ENCODE peak calls at places on chromosome X, in six cellular contexts. G is stimulated activated CD8-positive, alpha-beta memory T cell treated with anti-CD3 and anti-CD28 coated beads, Interleukin-15, amount 100 ng/mL, for 4 hours; F is cardiac muscle cell; S is EH; D is activated naive CD8-positive, alpha-beta T cell treated with anti-CD3 and anti-CD28 coated beads, Interleukin-2, amount 50 U/mL, for 16 hours; O is NCI-H774. I is an unnamed sample.

GRCh38 chrX:150907474-150907873 is 9.0 kb upstream of the CD99L2 start:
- DNase-seq in F (peak), S (no peak), D (no peak), G (no peak), O (peak), I (no peak)

GRCh38 chrX:105331244-105331643 is 110.8 kb upstream of the TEX13A start:
- DNase-seq in O (no peak), F (no peak), G (no peak), D (no peak), S (peak), I (no peak)

GRCh38 chrX:18885317-18886004 is 98.5 kb downstream of the PHKA2 start:
- DNase-seq in O (no peak), S (peak), F (no peak), D (no peak), G (no peak), I (no peak)

GRCh38 chrX:43836435-43837184 is 45.6 kb downstream of the MAOB start:
- DNase-seq in S (peak), F (peak), O (peak), D (no peak), G (no peak), I (no peak)

GRCh38 chrX:22041931-22042530 is 9.9 kb downstream of the PHEX start:
- DNase-seq in O (no peak), D (no peak), F (no peak), G (no peak), S (no peak), I (no peak)

GRCh38 chrX:5113128-5113527 is 1115.5 kb downstream of the NLGN4X start:
- DNase-seq in O (no peak), D (no peak), F (peak), G (no peak), S (no peak), I (peak)

GRCh38 chrX:11241720-11242119 is 51.5 kb upstream of the AMELX start:
- DNase-seq in D (no peak), F (no peak), S (no peak), O (no peak), G (no peak), I (no peak)

GRCh38 chrX:50635162-50635561 is 164.5 kb upstream of the DGKK start:
- DNase-seq in D (no peak), F (no peak), O (no peak), S (no peak), G (no peak), I (no peak)

GRCh38 chrX:106802388-106803275 is at the start of gene TBC1D8B:
- DNase-seq in G (peak), O (peak), D (no peak), F (peak), S (peak), I (peak)

GRCh38 chrX:114581528-114582263 is 2.2 kb upstream of the HTR2C start:
- DNase-seq in O (no peak), S (no peak), G (no peak), F (peak), D (no peak), I (no peak)

GRCh38 chrX:80708781-80709180 is 100.9 kb downstream of the BRWD3 start:
- DNase-seq in S (no peak), G (no peak), D (no peak), F (no peak), O (no peak), I (no peak)

GRCh38 chrX:68681443-68681941 is 34.0 kb downstream of the STARD8 start:
- DNase-seq in O (no peak), F (no peak), D (no peak), G (no peak), S (peak), I (no peak)

GRCh38 chrX:51608766-51609165 is 9.9 kb downstream of the CENPVL3 start:
- DNase-seq in F (no peak), D (no peak), G (no peak), O (no peak), S (peak), I (no peak)

GRCh38 chrX:19392703-19393102 is 49.0 kb downstream of the PDHA1 start:
- DNase-seq in S (no peak), F (no peak), G (no peak), D (no peak), O (no peak), I (no peak)

GRCh38 chrX:54817220-54817820 is 9.8 kb downstream of the MAGED2 start:
- DNase-seq in G (no peak), D (no peak), S (peak), F (no peak), O (no peak), I (no peak)

GRCh38 chrX:31178064-31178768 is 106.4 kb upstream of the FTHL17 start:
- DNase-seq in D (no peak), S (no peak), O (no peak), F (no peak), G (no peak), I (no peak)

GRCh38 chrX:153226344-153227190 is 47.5 kb downstream of the MAGEA1 start:
- DNase-seq in G (no peak), F (peak), D (no peak), S (peak), O (peak), I (no peak)

GRCh38 chrX:44903107-44903506 is 30.1 kb downstream of the KDM6A start:
- DNase-seq in G (no peak), S (peak), D (no peak), F (no peak), O (no peak), I (no peak)

GRCh38 chrX:8897259-8897658 is 96.1 kb upstream of the FAM9A start:
- DNase-seq in D (no peak), S (no peak), G (no peak), F (no peak), O (no peak), I (no peak)

GRCh38 chrX:131746491-131746968 is 202.7 kb downstream of the OR13H1 start:
- DNase-seq in D (no peak), G (no peak), F (no peak), O (peak), S (no peak), I (peak)

GRCh38 chrX:40877869-40878268 is 142.5 kb upstream of the MED14 start:
- DNase-seq in S (peak), D (no peak), F (no peak), O (no peak), G (no peak), I (no peak)

GRCh38 chrX:154013001-154013421 is 6.7 kb downstream of the IRAK1 start:
- DNase-seq in O (no peak), F (no peak), G (no peak), D (no peak), S (no peak), I (no peak)

GRCh38 chrX:39299615-39300014 is 498.4 kb downstream of the MID1IP1 start:
- DNase-seq in G (no peak), F (no peak), D (no peak), O (no peak), S (no peak), I (no peak)

GRCh38 chrX:153900806-153901752 is 3.4 kb upstream of the AVPR2 start:
- DNase-seq in O (peak), G (peak), F (peak), D (no peak), S (peak), I (peak)

GRCh38 chrX:119537487-119537886 is 27.7 kb downstream of the STEEP1 start:
- DNase-seq in O (no peak), F (no peak), S (no peak), D (no peak), G (no peak), I (no peak)

GRCh38 chrX:136202889-136203288 is 48.3 kb downstream of the MAP7D3 start:
- DNase-seq in G (no peak), O (no peak), D (no peak), F (no peak), S (peak), I (no peak)

GRCh38 chrX:150569155-150569477 is 695 bp downstream of the MTM1 start:
- DNase-seq in D (no peak), F (no peak), O (no peak), G (no peak), S (peak), I (no peak)

GRCh38 chrX:153874366-153875125 is 11.4 kb downstream of the L1CAM start:
- DNase-seq in O (no peak), D (no peak), G (no peak), F (no peak), S (peak), I (no peak)

GRCh38 chrX:45479835-45480422 is 279.3 kb upstream of the DIPK2B start:
- DNase-seq in D (no peak), F (no peak), S (peak), G (no peak), O (no peak), I (no peak)

I was measured in DMS153.